ENCODE peak calls at places on chromosome 12, in seven cellular contexts. Y is activated T-helper 9 cell treated with anti-CD3 and anti-CD28 coated beads, Interleukin-2, amount 50 U/mL, for 16 hours; T is activated CD4-positive, alpha-beta T cell treated with anti-CD3 and anti-CD28 coated beads, Interleukin-2, amount 50 U/mL, for 24 hours; V is GM04504; F is GM03348; E is germinal center; K is tibial artery. L is an unnamed sample.

GRCh38 chr12:31119531-31120211 is 46.0 kb downstream of the DDX11 start:
- DNase-seq in Y (no peak), T (no peak), V (no peak), F (no peak), E (no peak), K (no peak), L (no peak)

GRCh38 chr12:49442915-49443314 is 75.7 kb downstream of the SPATS2 start:
- DNase-seq in Y (no peak), T (no peak), V (no peak), F (no peak), E (no peak), K (no peak), L (no peak)

GRCh38 chr12:53295891-53296219 is 513 bp downstream of the PFDN5 start:
- DNase-seq in Y (no peak), T (no peak), V (no peak), F (no peak), E (no peak), K (no peak), L (no peak)

GRCh38 chr12:96208801-96209534 is 14.8 kb downstream of the ELK3 start:
- DNase-seq in Y (no peak), T (no peak), V (no peak), F (no peak), E (peak; percentile 89), K (no peak), L (no peak)

GRCh38 chr12:41965996-41966395 is 178.7 kb downstream of the GXYLT1 start:
- DNase-seq in Y (no peak), T (no peak), V (no peak), F (no peak), E (no peak), K (no peak), L (no peak)

GRCh38 chr12:3206536-3207072 is 129.4 kb downstream of the TSPAN9 start:
- DNase-seq in Y (no peak), T (no peak), V (no peak), F (no peak), E (no peak), K (no peak), L (no peak)

GRCh38 chr12:24840046-24840800 is 108.7 kb downstream of the BCAT1 start:
- DNase-seq in Y (no peak), T (no peak), V (no peak), F (no peak), E (no peak), K (no peak), L (no peak)

GRCh38 chr12:96879301-96879700 is 27.8 kb upstream of the NEDD1 start:
- DNase-seq in Y (no peak), T (no peak), V (no peak), F (no peak), E (no peak), K (no peak), L (no peak)

GRCh38 chr12:102301547-102301946 is 103.9 kb upstream of the PMCH start:
- DNase-seq in Y (no peak), T (no peak), V (no peak), F (no peak), E (no peak), K (no peak), L (no peak)